ENCODE peak calls at places on chromosomes 13 and 19, in nine cellular contexts. K is left lung, B is GM23338, O is astrocyte, S is IMR-90, J is GM06990, T is pancreas, R is uterus, U is body of pancreas. P is an unnamed sample.

GRCh38 chr13:43136940-43137574 is 113.7 kb downstream of the DNAJC15 start:
- DNase-seq in R (no peak), B (peak), S (no peak), K (no peak), J (no peak), U (no peak), T (no peak), O (no peak), P (no peak)

GRCh38 chr19:8639821-8640401 is 9.5 kb downstream of the NFILZ start:
- DNase-seq in S (no peak), O (no peak), U (no peak), J (no peak), K (no peak), B (peak), T (no peak), R (no peak), P (no peak)

GRCh38 chr19:42185281-42185680 is 32.2 kb downstream of the DEDD2 start:
- DNase-seq in B (no peak), O (peak), K (no peak), J (no peak), R (no peak), S (peak), U (no peak), T (no peak), P (no peak)

GRCh38 chr13:39144941-39145533 is 106.8 kb downstream of the NHLRC3 start:
- DNase-seq in S (peak), J (peak), R (peak), O (peak), T (peak), U (peak), B (peak), K (no peak), P (no peak)

GRCh38 chr19:10332158-10332964 is 968 bp downstream of the RAVER1 start:
- DNase-seq in R (no peak), O (no peak), K (no peak), T (no peak), S (no peak), B (no peak), U (no peak), J (no peak), P (no peak)

GRCh38 chr19:19308373-19308772 is 11.9 kb downstream of the SUGP1 start:
- DNase-seq in R (no peak), K (no peak), B (no peak), T (no peak), U (no peak), J (no peak), O (no peak), S (no peak), P (no peak)

GRCh38 chr13:93364166-93364565 is 137.6 kb downstream of the GPC6 start:
- DNase-seq in R (no peak), U (no peak), S (peak), O (peak), K (no peak), T (no peak), B (no peak), J (no peak), P (no peak)

GRCh38 chr13:27182844-27183497 is 11.4 kb upstream of the USP12 start:
- DNase-seq in T (peak), J (no peak), R (no peak), K (peak), O (peak), B (no peak), U (peak), S (peak), P (no peak)

GRCh38 chr19:19550972-19551861 is 13.2 kb downstream of the CILP2 start:
- DNase-seq in J (no peak), T (no peak), O (peak), U (no peak), B (no peak), K (no peak), S (no peak), R (no peak), P (no peak)

GRCh38 chr13:47875206-47875605 is 125.9 kb downstream of the SUCLA2 start:
- DNase-seq in K (no peak), B (no peak), S (no peak), J (no peak), O (no peak), R (no peak), U (no peak), T (no peak), P (no peak)

GRCh38 chr19:10895920-10896319 is 24.6 kb downstream of the CARM1 start:
- DNase-seq in T (no peak), U (no peak), K (no peak), O (no peak), B (peak), R (no peak), S (no peak), J (no peak), P (no peak)

GRCh38 chr13:104315606-104316005 is 1249.4 kb upstream of the SLC10A2 start:
- DNase-seq in T (no peak), S (peak), U (no peak), O (peak), B (no peak), K (no peak), R (no peak), J (no peak), P (no peak)

GRCh38 chr13:21365574-21365973 is 93.5 kb downstream of the ZDHHC20 start:
- DNase-seq in B (no peak), T (no peak), K (no peak), R (no peak), J (no peak), S (no peak), U (no peak), O (no peak), P (no peak)

GRCh38 chr19:8638078-8638619 is 7.7 kb downstream of the NFILZ start:
- DNase-seq in K (peak), J (no peak), U (peak), B (no peak), O (peak), S (peak), R (no peak), T (peak), P (no peak)

GRCh38 chr13:109162248-109163051 is 533.0 kb downstream of the MYO16 start:
- DNase-seq in U (no peak), R (no peak), O (no peak), S (no peak), K (no peak), T (no peak), J (peak), B (no peak), P (no peak)

GRCh38 chr13:110521296-110521680 is 40.2 kb downstream of the RAB20 start:
- DNase-seq in K (no peak), T (no peak), R (no peak), U (no peak), S (no peak), J (no peak), B (no peak), O (no peak), P (no peak)

GRCh38 chr13:59771272-59771671 is 392.5 kb downstream of the DIAPH3 start:
- DNase-seq in S (peak), K (no peak), B (peak), U (no peak), T (no peak), O (no peak), R (no peak), J (no peak), P (no peak)

GRCh38 chr19:7076151-7076550 is 6.6 kb downstream of the ZNF557 start:
- DNase-seq in T (no peak), O (no peak), S (no peak), U (no peak), R (no peak), J (no peak), K (no peak), B (no peak), P (no peak)

GRCh38 chr13:76929320-76929719 is 19.0 kb upstream of the ACOD1 start:
- DNase-seq in T (no peak), J (no peak), K (no peak), R (no peak), U (no peak), S (no peak), O (no peak), B (no peak), P (no peak)

GRCh38 chr13:112144616-112145220 is 77.8 kb downstream of the SOX1 start:
- DNase-seq in O (no peak), T (no peak), U (no peak), J (no peak), B (no peak), K (no peak), R (no peak), S (no peak), P (peak)

GRCh38 chr19:55660991-55661390 is 6.2 kb downstream of the U2AF2 start:
- DNase-seq in J (no peak), S (no peak), U (no peak), O (no peak), R (no peak), K (no peak), B (no peak), T (no peak), P (peak)

GRCh38 chr19:35715981-35716734 is 1.6 kb upstream of the KMT2B start:
- DNase-seq in B (peak), S (peak), R (peak), T (peak), K (peak), O (peak), U (peak), J (no peak), P (peak)

GRCh38 chr13:68124437-68125086 is 894.4 kb upstream of the PCDH9 start:
- DNase-seq in O (no peak), B (no peak), U (no peak), T (no peak), J (no peak), S (no peak), K (no peak), R (no peak), P (no peak)

GRCh38 chr19:58543826-58544590 is at the start of gene TRIM28:
- DNase-seq in B (peak), S (peak), T (peak), K (peak), J (peak), O (peak), U (peak), R (peak), P (peak)

GRCh38 chr13:50910483-50910805 is 853 bp downstream of the RNASEH2B start:
- DNase-seq in T (peak), J (no peak), S (peak), B (peak), R (peak), U (no peak), K (no peak), O (peak), P (no peak)

GRCh38 chr19:56839665-56840451 is 668 bp downstream of the PEG3 start:
- DNase-seq in R (peak), S (no peak), K (peak), U (peak), T (peak), B (no peak), J (no peak), O (no peak), P (no peak)

GRCh38 chr13:42985312-42986175 is 6.5 kb downstream of the EPSTI1 start:
- DNase-seq in B (no peak), S (no peak), R (peak), U (no peak), K (no peak), J (no peak), O (no peak), T (no peak), P (no peak)

GRCh38 chr13:76383671-76384461 is 502.3 kb downstream of the KCTD12 start:
- DNase-seq in J (no peak), S (peak), T (no peak), R (no peak), U (no peak), O (peak), K (peak), B (no peak), P (no peak)

GRCh38 chr13:97975851-97976550 is 22.5 kb downstream of the IPO5 start:
- DNase-seq in R (peak), S (peak), J (peak), U (peak), T (peak), B (peak), O (peak), K (peak), P (peak)

GRCh38 chr19:51296331-51297093 is 14.9 kb upstream of the IGLON5 start:
- DNase-seq in J (no peak), O (no peak), B (peak), K (no peak), T (no peak), S (no peak), R (no peak), U (no peak), P (no peak)

GRCh38 chr19:42282810-42283247 is 13.8 kb downstream of the CIC start:
- DNase-seq in S (no peak), R (no peak), U (no peak), O (no peak), K (no peak), B (no peak), J (no peak), T (no peak), P (no peak)

GRCh38 chr13:93624371-93624777 is 397.8 kb downstream of the GPC6 start:
- DNase-seq in R (no peak), B (no peak), J (no peak), S (no peak), K (no peak), T (no peak), U (no peak), O (peak), P (no peak)

GRCh38 chr19:19297759-19298158 is 22.6 kb downstream of the SUGP1 start:
- DNase-seq in U (no peak), J (no peak), T (no peak), B (no peak), S (no peak), R (no peak), K (no peak), O (no peak), P (no peak)

GRCh38 chr13:97281028-97281427 is 58.9 kb downstream of the MBNL2 start:
- DNase-seq in B (no peak), K (no peak), S (no peak), T (no peak), J (no peak), O (no peak), R (no peak), U (no peak), P (no peak)

GRCh38 chr19:51440846-51441409 is 17.3 kb downstream of the SIGLEC8 start:
- DNase-seq in J (no peak), U (no peak), S (no peak), R (no peak), O (no peak), K (peak), B (no peak), T (no peak), P (no peak)

GRCh38 chr19:40465025-40465780 is at the start of gene BLVRB:
- DNase-seq in R (no peak), T (no peak), S (peak), B (peak), O (peak), J (no peak), K (no peak), U (no peak), P (no peak)

GRCh38 chr13:74388626-74389025 is 254.4 kb upstream of the KLF12 start:
- DNase-seq in O (no peak), U (no peak), J (no peak), R (no peak), K (no peak), S (no peak), T (no peak), B (no peak), P (no peak)

GRCh38 chr19:35348909-35349611 is 1.4 kb downstream of the FFAR1 start:
- DNase-seq in S (no peak), J (peak), K (no peak), T (no peak), R (no peak), U (no peak), O (no peak), B (peak), P (peak)

GRCh38 chr13:24985102-24985501 is 110.8 kb upstream of the PABPC3 start:
- DNase-seq in U (no peak), S (no peak), R (no peak), J (no peak), O (no peak), B (peak), K (no peak), T (no peak), P (no peak)
- TF ChIP-seq CTCF in U (no peak), S (no peak), R (no peak), J (peak), O (no peak), B (peak), K (no peak), T (no peak), P (peak)

GRCh38 chr13:35144496-35144895 is 202.4 kb downstream of the NBEA start:
- DNase-seq in B (no peak), K (no peak), R (no peak), J (no peak), U (no peak), S (no peak), T (no peak), O (peak), P (no peak)

GRCh38 chr13:35140321-35140720 is 198.3 kb downstream of the NBEA start:
- DNase-seq in B (no peak), K (no peak), R (no peak), J (no peak), T (no peak), O (no peak), U (no peak), S (peak), P (no peak)

GRCh38 chr13:35139591-35139990 is 197.5 kb downstream of the NBEA start:
- DNase-seq in O (peak), T (no peak), R (no peak), B (no peak), S (peak), J (no peak), U (no peak), K (no peak), P (no peak)

GRCh38 chr13:35143123-35143522 is 201.1 kb downstream of the NBEA start:
- DNase-seq in K (no peak), U (no peak), T (no peak), S (no peak), J (no peak), B (no peak), O (no peak), R (no peak), P (no peak)

GRCh38 chr13:35140831-35141230 is 198.8 kb downstream of the NBEA start:
- DNase-seq in S (no peak), B (no peak), U (no peak), K (no peak), T (no peak), J (no peak), R (no peak), O (no peak), P (no peak)
- TF ChIP-seq CTCF in S (no peak), B (no peak), U (no peak), K (no peak), T (no peak), J (no peak), R (no peak), O (no peak), P (no peak)

GRCh38 chr19:47112664-47113445 is 721 bp downstream of the ZC3H4 start:
- DNase-seq in U (peak), R (peak), S (peak), T (peak), O (peak), K (peak), B (peak), J (peak), P (peak)
- TF ChIP-seq CTCF in U (no peak), R (no peak), S (no peak), T (no peak), O (no peak), K (no peak), B (no peak), J (no peak), P (peak)

DNA sequence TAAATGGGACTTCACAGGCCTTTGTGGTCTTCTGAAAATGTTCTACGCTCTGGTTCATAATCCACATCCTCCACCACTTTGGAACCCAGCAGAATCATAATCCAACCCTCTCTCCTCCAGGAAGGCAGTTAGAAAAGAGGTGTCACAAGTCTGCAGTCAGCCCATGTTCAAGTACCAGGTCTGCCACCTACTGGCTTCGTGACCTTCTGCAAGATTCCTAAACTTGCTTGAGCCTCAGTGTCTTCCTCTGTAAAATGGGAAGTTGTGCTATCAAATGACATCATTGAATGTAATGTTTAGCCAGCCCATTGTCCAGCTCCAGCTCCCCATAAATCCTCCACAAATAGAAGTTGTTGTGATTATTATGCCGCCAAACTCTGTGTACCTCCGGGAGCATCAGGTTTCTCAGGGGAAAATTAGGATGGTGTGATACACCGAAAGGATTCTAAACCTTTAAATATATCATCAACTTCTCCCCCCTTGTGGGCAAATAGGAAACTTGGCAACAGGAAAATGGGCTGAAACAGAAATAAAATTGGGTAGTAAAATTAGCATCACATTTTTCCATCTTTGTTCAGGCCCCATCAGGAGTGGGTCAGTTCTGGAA is 109.7 kb downstream of the NUFIP1 start:
- DNase-seq in S (peak), B (peak), T (no peak), U (peak), K (no peak), J (no peak), O (peak), R (no peak), P (no peak)
- TF ChIP-seq CTCF in S (peak), B (peak), T (peak), U (peak), K (no peak), J (peak), O (peak), R (peak), P (peak)

GRCh38 chr19:12513531-12514061 is 29.0 kb upstream of the ZNF709 start:
- DNase-seq in J (no peak), T (peak), S (no peak), O (no peak), B (peak), K (no peak), R (no peak), U (peak), P (no peak)
- TF ChIP-seq CTCF in J (no peak), T (peak), S (no peak), O (no peak), B (peak), K (no peak), R (no peak), U (peak), P (no peak)

GRCh38 chr19:15840833-15841232 is 25.4 kb upstream of the OR10H1 start:
- DNase-seq in B (no peak), T (no peak), O (no peak), S (no peak), U (no peak), R (no peak), J (no peak), K (no peak), P (no peak)

GRCh38 chr19:15846923-15847322 is 31.5 kb upstream of the OR10H1 start:
- DNase-seq in O (no peak), T (no peak), U (no peak), R (no peak), B (no peak), S (no peak), K (no peak), J (no peak), P (no peak)

GRCh38 chr19:15843186-15843585 is 27.7 kb upstream of the OR10H1 start:
- DNase-seq in K (no peak), T (no peak), R (no peak), S (no peak), O (no peak), U (no peak), J (no peak), B (no peak), P (no peak)

GRCh38 chr19:15836595-15837398 is 21.3 kb upstream of the OR10H1 start:
- DNase-seq in T (peak), J (peak), S (peak), U (peak), K (peak), R (peak), O (peak), B (no peak), P (no peak)

DNA sequence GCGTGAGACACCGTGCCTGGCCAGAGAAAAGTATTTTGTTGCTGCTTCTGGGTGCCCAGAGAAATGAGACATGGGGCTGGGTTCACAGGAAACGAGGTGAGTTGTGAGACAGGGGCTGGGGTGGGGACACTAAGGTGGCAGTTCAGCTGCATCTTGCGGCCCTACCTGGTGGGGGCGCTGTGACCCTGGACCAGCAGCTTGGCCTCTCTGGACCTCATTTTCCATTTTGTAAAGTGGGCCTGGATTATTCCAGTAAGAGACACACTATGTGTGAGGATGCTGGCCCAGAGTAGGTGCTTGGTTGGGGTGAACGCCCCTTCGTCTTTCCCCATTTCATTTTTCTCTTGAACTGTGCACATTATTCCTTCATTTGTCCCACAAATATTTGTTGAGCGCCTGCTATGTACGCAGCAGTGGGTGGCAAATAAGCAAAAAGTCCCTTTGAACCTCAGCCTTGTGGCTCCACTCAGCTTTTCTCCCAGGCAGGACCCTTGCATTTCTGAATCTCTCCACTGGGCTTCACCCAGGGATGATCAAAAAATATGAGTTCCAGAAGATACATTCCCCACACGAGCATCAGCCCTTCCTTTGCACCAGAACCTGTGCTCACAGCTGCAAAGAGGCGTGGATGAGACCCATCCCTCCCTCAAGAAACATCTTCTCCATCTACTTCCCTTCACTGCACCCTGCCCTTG is 26.6 kb upstream of the OR10H1 start:
- DNase-seq in T (no peak), O (no peak), U (no peak), K (no peak), B (no peak), J (no peak), R (no peak), S (no peak), P (no peak)
- TF ChIP-seq CTCF in T (no peak), O (no peak), U (no peak), K (no peak), B (peak), J (no peak), R (no peak), S (no peak), P (no peak)